ENCODE peak calls at places on chromosomes 7 and 10, in six cellular contexts. W is fibroblast of lung, R is neuronal stem cell, V is MM.1S, C is heart left ventricle, U is transverse colon. G is an unnamed sample.

GRCh38 chr7:102912742-102913141 is at the start of gene LRRC17:
- DNase-seq in W (peak; percentile 94), R (no peak), V (no peak), C (peak; percentile 36), U (no peak), G (no peak)

GRCh38 chr7:154387252-154387651 is 335.1 kb downstream of the DPP6 start:
- DNase-seq in W (no peak), R (no peak), V (no peak), C (no peak), U (no peak), G (no peak)

GRCh38 chr7:141074997-141075396 is 1.1 kb downstream of the TMEM178B start:
- DNase-seq in W (no peak), R (no peak), V (peak; percentile 10), C (no peak), U (no peak), G (no peak)

GRCh38 chr7:124155400-124156022 is 122.6 kb upstream of the TMEM229A start:
- DNase-seq in W (peak; percentile 3), R (peak; percentile 15), V (peak; percentile 69), C (no peak), U (no peak), G (no peak)

GRCh38 chr7:135512135-135512887 is 2.4 kb upstream of the CNOT4 start:
- DNase-seq in W (peak; percentile 49), R (peak; percentile 11), V (peak; percentile 91), C (no peak), U (no peak), G (peak; percentile 33)

GRCh38 chr7:45099891-45100760 is 11.4 kb upstream of the NACAD start:
- DNase-seq in W (no peak), R (no peak), V (no peak), C (no peak), U (no peak), G (no peak)

GRCh38 chr7:138249975-138250374 is 173.7 kb downstream of the AKR1D1 start:
- DNase-seq in W (no peak), R (no peak), V (no peak), C (no peak), U (no peak), G (no peak)

GRCh38 chr10:111261066-111261465 is 184.2 kb downstream of the ADRA2A start:
- DNase-seq in W (peak; percentile 4), R (no peak), V (no peak), C (no peak), U (no peak), G (no peak)

GRCh38 chr10:103256613-103257012 is 10.9 kb downstream of the RPEL1 start:
- DNase-seq in W (no peak), R (no peak), V (no peak), C (no peak), U (no peak), G (no peak)

GRCh38 chr10:22620140-22620857 is 94.1 kb downstream of the PIP4K2A start:
- DNase-seq in W (peak; percentile 98), R (no peak), V (no peak), C (peak; percentile 58), U (peak; percentile 26), G (peak; percentile 61)

GRCh38 chr7:33873981-33874750 is 31.2 kb upstream of the BMPER start:
- DNase-seq in W (peak; percentile 86), R (no peak), V (no peak), C (no peak), U (no peak), G (no peak)

GRCh38 chr7:149723795-149724495 is 49.4 kb downstream of the ZNF467 start:
- DNase-seq in W (no peak), R (no peak), V (no peak), C (no peak), U (no peak), G (no peak)

GRCh38 chr10:131882590-131883451 is 18.0 kb upstream of the PPP2R2D start:
- DNase-seq in W (no peak), R (no peak), V (no peak), C (no peak), U (no peak), G (no peak)

GRCh38 chr10:1241973-1242935 is 186.1 kb downstream of the WDR37 start:
- DNase-seq in W (no peak), R (no peak), V (no peak), C (no peak), U (no peak), G (no peak)

GRCh38 chr7:25091129-25091528 is 33.9 kb downstream of the CYCS start:
- DNase-seq in W (peak; percentile 20), R (no peak), V (no peak), C (no peak), U (no peak), G (no peak)

GRCh38 chr7:96121752-96122151 is 200.1 kb downstream of the SLC25A13 start:
- DNase-seq in W (no peak), R (no peak), V (no peak), C (no peak), U (no peak), G (no peak)
- H3K4me1 ChIP-seq in W (no peaks in the 10 kb centered on the region), R (peaks cover 5% of the 10 kb centered on the region), V (no peaks in the 10 kb centered on the region), C (no peaks in the 10 kb centered on the region), U (no peaks in the 10 kb centered on the region), G (no peaks in the 10 kb centered on the region)

GRCh38 chr10:31317652-31318381 is 1.2 kb upstream of the ZEB1 start:
- DNase-seq in W (no peak), R (no peak), V (peak; percentile 75), C (no peak), U (peak; percentile 78), G (no peak)

GRCh38 chr10:31317171-31317570 is 1.8 kb upstream of the ZEB1 start:
- DNase-seq in W (no peak), R (no peak), V (no peak), C (no peak), U (no peak), G (no peak)

GRCh38 chr10:31318854-31319601 is at the start of gene ZEB1:
- DNase-seq in W (peak; percentile 97), R (peak; percentile 91), V (peak; percentile 95), C (peak; percentile 90), U (peak; percentile 90), G (peak; percentile 66)

GRCh38 chr10:31319602-31320178 is 674 bp downstream of the ZEB1 start:
- DNase-seq in W (no peak), R (no peak), V (no peak), C (peak; percentile 27), U (no peak), G (no peak)

DNA sequence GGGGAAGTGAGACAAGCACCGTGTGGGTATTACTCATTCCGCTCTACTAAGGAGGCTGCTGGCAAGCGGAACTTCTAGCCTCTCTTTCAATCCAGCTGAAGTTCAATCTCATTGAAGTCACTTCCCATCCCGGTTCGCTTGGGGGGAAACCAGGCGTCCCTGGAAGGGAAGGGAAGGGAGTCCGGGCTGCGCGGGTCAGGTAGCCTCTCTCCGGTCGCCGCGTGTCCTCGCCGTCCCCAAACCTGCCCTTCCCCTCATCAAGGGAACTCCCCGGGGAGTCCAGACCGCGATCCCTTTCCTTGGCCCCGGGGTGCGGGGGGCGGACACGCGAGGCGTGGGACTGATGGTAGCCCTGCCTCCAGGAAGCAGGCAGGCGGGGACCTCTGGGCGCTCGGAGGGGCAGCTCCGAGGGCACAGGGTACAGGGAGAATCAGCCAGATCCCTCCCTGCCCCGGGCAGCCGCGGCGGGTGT is 598 bp upstream of the ZEB1 start:
- DNase-seq in W (peak; percentile 84), R (no peak), V (no peak), C (peak; percentile 69), U (no peak), G (peak; percentile 59)
- H3K4me1 ChIP-seq in W (peaks cover 14% of the 10 kb centered on the region), R (peaks cover 16% of the 10 kb centered on the region), V (peaks cover 9% of the 10 kb centered on the region), C (peaks cover 24% of the 10 kb centered on the region), U (peaks cover 31% of the 10 kb centered on the region), G (no peaks in the 10 kb centered on the region)

GRCh38 chr7:74280985-74281384 is 8.2 kb upstream of the CLIP2 start:
- DNase-seq in W (no peak), R (no peak), V (no peak), C (no peak), U (no peak), G (no peak)

GRCh38 chr7:74286131-74286530 is 3.1 kb upstream of the CLIP2 start:
- DNase-seq in W (no peak), R (no peak), V (no peak), C (no peak), U (no peak), G (no peak)

GRCh38 chr7:74284781-74285259 is 4.4 kb upstream of the CLIP2 start:
- DNase-seq in W (no peak), R (no peak), V (no peak), C (no peak), U (peak; percentile 87), G (no peak)

GRCh38 chr7:74282748-74283459 is 6.3 kb upstream of the CLIP2 start:
- DNase-seq in W (no peak), R (peak; percentile 68), V (no peak), C (no peak), U (no peak), G (no peak)

GRCh38 chr7:74283858-74284447 is 5.3 kb upstream of the CLIP2 start:
- DNase-seq in W (no peak), R (no peak), V (no peak), C (no peak), U (no peak), G (no peak)
- H3K4me1 ChIP-seq in W (peaks cover 18% of the 10 kb centered on the region), R (peaks cover 12% of the 10 kb centered on the region), V (peaks cover 8% of the 10 kb centered on the region), C (peaks cover 29% of the 10 kb centered on the region), U (peaks cover 68% of the 10 kb centered on the region), G (peaks cover 56% of the 10 kb centered on the region)

GRCh38 chr7:116216956-116217570 is 6.7 kb downstream of the TES start:
- DNase-seq in W (no peak), R (no peak), V (no peak), C (no peak), U (no peak), G (peak; percentile 78)
- H3K4me1 ChIP-seq in W (peaks cover 8% of the 10 kb centered on the region), R (peaks cover 3% of the 10 kb centered on the region), V (peaks cover 20% of the 10 kb centered on the region), C (peaks cover 58% of the 10 kb centered on the region), U (peaks cover 74% of the 10 kb centered on the region), G (peaks cover 81% of the 10 kb centered on the region)

GRCh38 chr10:63208981-63209380 is 75.9 kb downstream of the NRBF2 start:
- DNase-seq in W (peak; percentile 72), R (no peak), V (no peak), C (no peak), U (no peak), G (no peak)
- H3K4me1 ChIP-seq in W (peaks cover 29% of the 10 kb centered on the region), R (peaks cover 5% of the 10 kb centered on the region), V (peaks cover 54% of the 10 kb centered on the region), C (peaks cover 80% of the 10 kb centered on the region), U (peaks cover 52% of the 10 kb centered on the region), G (no peaks in the 10 kb centered on the region)

GRCh38 chr7:99098317-99098823 is 45.5 kb downstream of the SMURF1 start:
- DNase-seq in W (no peak), R (no peak), V (no peak), C (no peak), U (no peak), G (no peak)

GRCh38 chr7:99098824-99099498 is 44.9 kb downstream of the SMURF1 start:
- DNase-seq in W (no peak), R (no peak), V (no peak), C (no peak), U (no peak), G (peak; percentile 31)

GRCh38 chr7:99099499-99100077 is 44.3 kb downstream of the SMURF1 start:
- DNase-seq in W (no peak), R (no peak), V (no peak), C (no peak), U (no peak), G (no peak)

GRCh38 chr7:99096124-99096887 is 47.6 kb downstream of the SMURF1 start:
- DNase-seq in W (no peak), R (no peak), V (peak; percentile 66), C (no peak), U (no peak), G (no peak)

DNA sequence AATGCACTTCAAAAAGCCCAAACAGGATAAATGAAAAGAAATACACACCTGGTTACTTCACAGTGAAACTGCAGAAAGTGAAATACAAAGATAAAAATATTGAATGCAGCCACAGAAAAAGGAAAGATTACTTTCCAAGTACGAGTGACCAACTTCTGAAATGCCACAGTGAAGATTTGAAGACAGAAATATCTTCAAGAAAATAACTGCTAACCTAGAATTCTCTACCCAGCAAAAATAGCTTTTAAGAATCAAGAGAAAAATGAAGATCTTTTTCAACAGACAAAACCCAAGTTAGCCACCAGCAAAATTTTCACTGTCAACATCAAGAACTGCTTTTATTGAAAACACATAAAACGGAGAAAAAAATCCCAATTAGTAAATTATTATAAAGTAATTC is 46.2 kb downstream of the SMURF1 start:
- DNase-seq in W (no peak), R (no peak), V (no peak), C (no peak), U (no peak), G (no peak)
- H3K4me1 ChIP-seq in W (peaks cover 14% of the 10 kb centered on the region), R (peaks cover 5% of the 10 kb centered on the region), V (peaks cover 5% of the 10 kb centered on the region), C (peaks cover 32% of the 10 kb centered on the region), U (peaks cover 39% of the 10 kb centered on the region), G (peaks cover 31% of the 10 kb centered on the region)

G was measured in PC-9.